ENCODE peak calls at places on chromosomes 13 and 19, in six cellular contexts. W is GM12878, Q is NB4, N is A549, F is K562, C is HepG2. K is an unnamed sample.

GRCh38 chr19:42149447-42150202 is 17.4 kb upstream of the POU2F2 start:
- DNase-seq in W (no peak), Q (no peak), N (no peak), F (no peak), C (no peak), K (no peak)

GRCh38 chr19:17577698-17578097 is 22.2 kb downstream of the COLGALT1 start:
- DNase-seq in W (no peak), Q (no peak), N (no peak), F (no peak), C (no peak), K (no peak)

GRCh38 chr13:81318231-81319019 is 977.5 kb upstream of the SPRY2 start:
- DNase-seq in W (no peak), Q (peak), N (no peak), F (no peak), C (no peak), K (no peak)

GRCh38 chr13:34462843-34463242 is 479.2 kb upstream of the NBEA start:
- DNase-seq in W (no peak), Q (no peak), N (peak), F (no peak), C (no peak), K (peak)

GRCh38 chr13:67230774-67231480 is 791 bp upstream of the PCDH9 start:
- DNase-seq in W (no peak), Q (peak), N (peak), F (peak), C (peak), K (peak)

GRCh38 chr19:18895038-18895827 is 725 bp downstream of the CERS1 start:
- DNase-seq in W (no peak), Q (peak), N (peak), F (peak), C (peak), K (peak)

GRCh38 chr19:38900220-38900629 is 456 bp downstream of the NFKBIB start:
- DNase-seq in W (no peak), Q (no peak), N (peak), F (no peak), C (no peak), K (no peak)

GRCh38 chr13:25783480-25784081 is 268.2 kb downstream of the SHISA2 start:
- DNase-seq in W (no peak), Q (no peak), N (no peak), F (no peak), C (no peak), K (no peak)

GRCh38 chr13:50369646-50370045 is 354.4 kb downstream of the KCNRG start:
- DNase-seq in W (no peak), Q (no peak), N (no peak), F (no peak), C (no peak), K (no peak)

GRCh38 chr13:51426982-51427381 is 25.9 kb downstream of the INTS6 start:
- DNase-seq in W (no peak), Q (no peak), N (no peak), F (no peak), C (no peak), K (no peak)

GRCh38 chr13:98171806-98172569 is 5.1 kb downstream of the RNF113B start:
- DNase-seq in W (no peak), Q (no peak), N (no peak), F (peak), C (no peak), K (peak)

GRCh38 chr13:42486711-42487198 is 87.2 kb upstream of the TNFSF11 start:
- DNase-seq in W (no peak), Q (peak), N (peak), F (no peak), C (no peak), K (peak)

GRCh38 chr19:3785938-3786824 is at the start of gene MATK:
- DNase-seq in W (no peak), Q (peak), N (no peak), F (peak), C (no peak), K (no peak)

GRCh38 chr13:48333976-48334375 is 30.4 kb downstream of the RB1 start:
- DNase-seq in W (no peak), Q (no peak), N (no peak), F (no peak), C (no peak), K (peak)

GRCh38 chr19:39409886-39410619 is 2.4 kb upstream of the PLEKHG2 start:
- DNase-seq in W (no peak), Q (peak), N (no peak), F (peak), C (peak), K (peak)

GRCh38 chr19:44005968-44006367 is 3.2 kb downstream of the ZNF230 start:
- DNase-seq in W (no peak), Q (peak), N (no peak), F (no peak), C (no peak), K (no peak)

GRCh38 chr13:20399515-20399914 is 126.1 kb downstream of the CRYL1 start:
- DNase-seq in W (no peak), Q (no peak), N (no peak), F (no peak), C (no peak), K (no peak)

GRCh38 chr13:40787062-40787461 is 2.3 kb upstream of the SLC25A15 start:
- DNase-seq in W (no peak), Q (peak), N (no peak), F (peak), C (no peak), K (no peak)

GRCh38 chr19:50649433-50650391 is at the start of gene C19orf81:
- DNase-seq in W (no peak), Q (peak), N (peak), F (peak), C (no peak), K (no peak)

GRCh38 chr13:113220141-113220598 is 10.8 kb downstream of the CUL4A start:
- DNase-seq in W (no peak), Q (no peak), N (no peak), F (peak), C (peak), K (no peak)

GRCh38 chr13:113224486-113224885 is 15.1 kb downstream of the CUL4A start:
- DNase-seq in W (no peak), Q (no peak), N (no peak), F (no peak), C (no peak), K (no peak)

GRCh38 chr13:113216165-113217056 is 7.0 kb downstream of the CUL4A start:
- DNase-seq in W (no peak), Q (no peak), N (no peak), F (peak), C (peak), K (peak)

GRCh38 chr13:113220877-113221276 is 11.5 kb downstream of the CUL4A start:
- DNase-seq in W (no peak), Q (no peak), N (no peak), F (no peak), C (no peak), K (no peak)

GRCh38 chr13:113219311-113219940 is 10.0 kb downstream of the CUL4A start:
- DNase-seq in W (no peak), Q (no peak), N (no peak), F (peak), C (no peak), K (no peak)
- TF ChIP-seq MYC in W (no peak), Q (no peak), N (no peak), F (peak), C (no peak), K (no peak)

GRCh38 chr13:21800847-21801616 is 130.2 kb downstream of the FGF9 start:
- DNase-seq in W (no peak), Q (no peak), N (no peak), F (no peak), C (peak), K (no peak)
- TF ChIP-seq MYC in W (no peak), Q (no peak), N (no peak), F (no peak), C (no peak), K (no peak)

GRCh38 chr19:28862238-28862637 is 350.7 kb downstream of the UQCRFS1 start:
- DNase-seq in W (no peak), Q (no peak), N (no peak), F (peak), C (no peak), K (no peak)

GRCh38 chr19:28868836-28869235 is 344.1 kb downstream of the UQCRFS1 start:
- DNase-seq in W (no peak), Q (no peak), N (no peak), F (no peak), C (no peak), K (no peak)

GRCh38 chr19:28864024-28864503 is 348.9 kb downstream of the UQCRFS1 start:
- DNase-seq in W (no peak), Q (no peak), N (no peak), F (no peak), C (no peak), K (no peak)

GRCh38 chr19:28867978-28868377 is 345.0 kb downstream of the UQCRFS1 start:
- DNase-seq in W (no peak), Q (no peak), N (no peak), F (no peak), C (no peak), K (no peak)

GRCh38 chr19:28864577-28865042 is 348.3 kb downstream of the UQCRFS1 start:
- DNase-seq in W (no peak), Q (no peak), N (no peak), F (no peak), C (no peak), K (no peak)
- TF ChIP-seq MYC in W (no peak), Q (no peak), N (no peak), F (no peak), C (no peak), K (no peak)

GRCh38 chr19:48874309-48875135 is 2.3 kb downstream of the PPP1R15A start:
- DNase-seq in W (no peak), Q (peak), N (peak), F (peak), C (no peak), K (peak)
- TF ChIP-seq MYC in W (no peak), Q (no peak), N (no peak), F (no peak), C (no peak), K (no peak)

GRCh38 chr19:55456347-55456746 is 5.1 kb downstream of the ISOC2 start:
- DNase-seq in W (no peak), Q (no peak), N (no peak), F (no peak), C (no peak), K (no peak)
- TF ChIP-seq MYC in W (no peak), Q (no peak), N (no peak), F (no peak), C (no peak), K (no peak)

GRCh38 chr13:31038834-31039552 is 106.5 kb downstream of the TEX26 start:
- DNase-seq in W (peak), Q (peak), N (no peak), F (no peak), C (no peak), K (no peak)
- TF ChIP-seq MYC in W (no peak), Q (no peak), N (no peak), F (no peak), C (no peak), K (no peak)

DNA sequence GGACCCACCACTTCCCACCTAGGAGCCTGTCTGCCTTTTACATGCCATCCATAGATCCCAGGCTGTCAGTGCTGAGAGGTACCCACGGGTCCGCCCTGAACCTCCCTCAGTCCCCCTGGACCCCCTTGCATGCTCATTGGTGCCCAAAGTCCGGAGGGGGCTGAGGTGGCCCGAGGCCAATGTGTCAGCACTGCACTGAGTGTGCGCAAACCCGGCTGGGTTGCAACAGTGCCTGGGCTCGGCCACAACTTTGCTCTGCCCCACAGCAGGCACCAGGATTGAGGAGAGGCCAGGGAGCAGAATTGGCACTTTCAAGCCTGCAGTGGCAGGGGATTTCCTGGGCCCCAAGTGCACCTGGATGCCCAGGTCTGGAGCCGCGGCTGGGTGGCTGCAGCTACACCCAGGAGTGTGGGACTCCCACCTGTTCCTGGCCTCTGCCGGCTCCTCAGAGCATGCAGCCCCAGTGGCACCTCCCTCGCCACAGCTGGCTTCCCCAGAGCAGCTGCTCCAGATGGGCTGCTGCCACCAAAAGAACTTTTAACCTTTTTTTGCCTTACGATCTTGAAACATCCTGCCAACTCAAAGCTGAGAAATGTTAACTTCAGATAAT is 837.0 kb downstream of the SLITRK6 start:
- DNase-seq in W (no peak), Q (no peak), N (no peak), F (no peak), C (no peak), K (no peak)
- TF ChIP-seq MYC in W (no peak), Q (no peak), N (no peak), F (no peak), C (no peak), K (no peak)

DNA sequence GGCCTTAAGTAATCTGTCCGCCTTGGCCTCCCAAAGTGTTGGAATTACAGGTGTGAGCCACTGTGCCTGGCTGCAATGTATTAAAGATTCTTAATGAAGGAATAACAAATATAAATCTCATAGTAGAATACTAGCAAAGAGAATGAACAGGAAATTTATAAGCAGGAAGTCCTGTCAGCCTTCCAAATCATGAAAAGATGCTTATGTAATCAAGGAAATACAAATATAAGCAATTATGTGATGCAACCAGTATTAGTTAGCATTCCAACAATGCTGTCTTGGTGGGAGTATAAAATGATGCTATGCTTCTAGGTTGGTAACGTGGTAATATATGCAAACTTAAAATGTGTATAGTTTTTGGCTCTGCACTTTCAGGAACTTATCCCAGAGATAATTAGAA is 133.8 kb downstream of the PDS5B start:
- DNase-seq in W (no peak), Q (no peak), N (no peak), F (no peak), C (no peak), K (peak)
- TF ChIP-seq MYC in W (no peak), Q (no peak), N (no peak), F (no peak), C (no peak), K (no peak)

DNA sequence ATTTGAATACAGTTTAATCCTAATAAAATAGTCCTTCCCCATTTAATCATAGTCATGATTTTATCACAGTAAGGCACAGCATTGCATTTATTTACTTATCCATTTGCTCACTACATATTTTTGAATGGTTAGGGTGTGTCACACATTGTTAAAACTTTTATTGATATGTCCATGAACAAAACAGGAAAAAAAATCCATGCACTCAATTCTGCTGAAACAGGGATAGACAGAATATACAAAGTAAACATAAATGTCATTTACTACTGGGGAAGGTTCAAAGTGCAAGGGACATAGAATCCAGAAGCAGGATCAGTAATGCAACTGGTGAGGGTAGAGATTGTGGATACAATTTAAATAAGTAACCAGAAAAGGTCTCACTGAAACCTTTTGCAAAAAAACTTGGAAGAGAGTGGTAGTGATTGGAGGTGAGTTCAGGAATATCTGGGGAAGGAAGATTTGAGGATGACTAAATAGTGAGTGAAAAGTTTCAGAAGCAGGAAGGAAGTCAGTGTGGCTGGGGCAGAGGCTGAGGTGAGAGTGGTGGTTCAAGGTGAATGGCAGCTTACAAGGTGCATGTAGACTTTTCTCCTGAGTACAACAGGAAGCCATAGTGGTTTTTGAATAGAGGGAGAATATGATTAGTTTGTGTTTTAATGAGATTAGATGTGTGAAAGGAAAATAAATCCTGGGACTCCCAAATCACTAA is 387.2 kb upstream of the ATXN8OS start:
- DNase-seq in W (no peak), Q (no peak), N (no peak), F (no peak), C (peak), K (no peak)
- TF ChIP-seq MYC in W (no peak), Q (no peak), N (no peak), F (no peak), C (no peak), K (no peak)